ENCODE peak calls at places on chromosomes 2 and 18, in six cellular contexts. One of them, this sample, is unnamed.

GRCh38 chr18:286515-287310 is 18.9 kb upstream of the THOC1 start:
- DNase-seq in endothelial cell: no peak
- DNase-seq in GM06990: no peak
- DNase-seq in GDM1: no peak
- DNase-seq in activated CD8-positive, alpha-beta T cell treated with anti-CD3 and anti-CD28 coated beads for 36 hours: no peak
- DNase-seq in globus pallidus: peak
- DNase-seq in this sample: peak

GRCh38 chr2:38190542-38191218 is 114.7 kb upstream of the CYP1B1 start:
- DNase-seq in endothelial cell: no peak
- DNase-seq in globus pallidus: no peak
- DNase-seq in GDM1: no peak
- DNase-seq in activated CD8-positive, alpha-beta T cell treated with anti-CD3 and anti-CD28 coated beads for 36 hours: no peak
- DNase-seq in GM06990: no peak
- DNase-seq in this sample: no peak

GRCh38 chr2:164692114-164692513 is 70.8 kb upstream of the GRB14 start:
- DNase-seq in GM06990: no peak
- DNase-seq in endothelial cell: no peak
- DNase-seq in activated CD8-positive, alpha-beta T cell treated with anti-CD3 and anti-CD28 coated beads for 36 hours: no peak
- DNase-seq in globus pallidus: no peak
- DNase-seq in GDM1: no peak
- DNase-seq in this sample: no peak

GRCh38 chr2:161796192-161796591 is 172.0 kb downstream of the SLC4A10 start:
- DNase-seq in GDM1: no peak
- DNase-seq in globus pallidus: peak
- DNase-seq in endothelial cell: no peak
- DNase-seq in GM06990: no peak
- DNase-seq in activated CD8-positive, alpha-beta T cell treated with anti-CD3 and anti-CD28 coated beads for 36 hours: no peak
- DNase-seq in this sample: no peak

GRCh38 chr18:25594351-25594750 is 242.4 kb upstream of the ZNF521 start:
- DNase-seq in GDM1: no peak
- DNase-seq in globus pallidus: no peak
- DNase-seq in endothelial cell: no peak
- DNase-seq in GM06990: no peak
- DNase-seq in activated CD8-positive, alpha-beta T cell treated with anti-CD3 and anti-CD28 coated beads for 36 hours: no peak
- DNase-seq in this sample: no peak

GRCh38 chr2:63976125-63976510 is 43.1 kb downstream of the VPS54 start:
- DNase-seq in GDM1: no peak
- DNase-seq in globus pallidus: no peak
- DNase-seq in activated CD8-positive, alpha-beta T cell treated with anti-CD3 and anti-CD28 coated beads for 36 hours: no peak
- DNase-seq in endothelial cell: no peak
- DNase-seq in GM06990: no peak
- DNase-seq in this sample: no peak

GRCh38 chr2:239978381-239978780 is 46.8 kb downstream of the NDUFA10 start:
- DNase-seq in GDM1: no peak
- DNase-seq in GM06990: no peak
- DNase-seq in globus pallidus: no peak
- DNase-seq in activated CD8-positive, alpha-beta T cell treated with anti-CD3 and anti-CD28 coated beads for 36 hours: no peak
- DNase-seq in endothelial cell: no peak
- DNase-seq in this sample: no peak

GRCh38 chr2:28163028-28163427 is 229.6 kb upstream of the FOSL2 start:
- DNase-seq in globus pallidus: no peak
- DNase-seq in endothelial cell: no peak
- DNase-seq in GDM1: no peak
- DNase-seq in GM06990: no peak
- DNase-seq in activated CD8-positive, alpha-beta T cell treated with anti-CD3 and anti-CD28 coated beads for 36 hours: no peak
- DNase-seq in this sample: no peak

GRCh38 chr2:82994186-82994585 is 1464.9 kb downstream of the SUCLG1 start:
- DNase-seq in endothelial cell: no peak
- DNase-seq in GDM1: no peak
- DNase-seq in activated CD8-positive, alpha-beta T cell treated with anti-CD3 and anti-CD28 coated beads for 36 hours: no peak
- DNase-seq in GM06990: no peak
- DNase-seq in globus pallidus: no peak
- DNase-seq in this sample: no peak

GRCh38 chr2:31235504-31235902 is 1.6 kb downstream of the EHD3 start:
- DNase-seq in globus pallidus: no peak
- DNase-seq in endothelial cell: no peak
- DNase-seq in GM06990: no peak
- DNase-seq in GDM1: no peak
- DNase-seq in activated CD8-positive, alpha-beta T cell treated with anti-CD3 and anti-CD28 coated beads for 36 hours: no peak
- DNase-seq in this sample: no peak

GRCh38 chr18:73381361-73382031 is 513.7 kb upstream of the NETO1 start:
- DNase-seq in endothelial cell: no peak
- DNase-seq in activated CD8-positive, alpha-beta T cell treated with anti-CD3 and anti-CD28 coated beads for 36 hours: no peak
- DNase-seq in GM06990: no peak
- DNase-seq in GDM1: no peak
- DNase-seq in globus pallidus: no peak
- DNase-seq in this sample: no peak

GRCh38 chr2:14621874-14622273 is 10.6 kb upstream of the LRATD1 start:
- DNase-seq in GM06990: no peak
- DNase-seq in GDM1: no peak
- DNase-seq in activated CD8-positive, alpha-beta T cell treated with anti-CD3 and anti-CD28 coated beads for 36 hours: no peak
- DNase-seq in endothelial cell: no peak
- DNase-seq in globus pallidus: no peak
- DNase-seq in this sample: no peak

GRCh38 chr2:26018184-26018716 is 15.6 kb upstream of the RAB10 start:
- DNase-seq in activated CD8-positive, alpha-beta T cell treated with anti-CD3 and anti-CD28 coated beads for 36 hours: peak
- DNase-seq in endothelial cell: no peak
- DNase-seq in globus pallidus: no peak
- DNase-seq in GM06990: no peak
- DNase-seq in GDM1: no peak
- DNase-seq in this sample: peak

GRCh38 chr18:59293317-59293716 is 20.1 kb upstream of the RAX start:
- DNase-seq in globus pallidus: no peak
- DNase-seq in GDM1: no peak
- DNase-seq in GM06990: no peak
- DNase-seq in activated CD8-positive, alpha-beta T cell treated with anti-CD3 and anti-CD28 coated beads for 36 hours: no peak
- DNase-seq in endothelial cell: no peak
- DNase-seq in this sample: no peak

GRCh38 chr2:6452702-6453481 is 412.8 kb downstream of the CMPK2 start:
- DNase-seq in globus pallidus: no peak
- DNase-seq in GM06990: no peak
- DNase-seq in activated CD8-positive, alpha-beta T cell treated with anti-CD3 and anti-CD28 coated beads for 36 hours: no peak
- DNase-seq in GDM1: no peak
- DNase-seq in endothelial cell: no peak
- DNase-seq in this sample: no peak

GRCh38 chr18:3037423-3037915 is 24.5 kb upstream of the LPIN2 start:
- DNase-seq in GDM1: no peak
- DNase-seq in endothelial cell: no peak
- DNase-seq in GM06990: peak
- DNase-seq in globus pallidus: no peak
- DNase-seq in activated CD8-positive, alpha-beta T cell treated with anti-CD3 and anti-CD28 coated beads for 36 hours: peak
- DNase-seq in this sample: peak

GRCh38 chr2:33158482-33159003 is 211.8 kb downstream of the LTBP1 start:
- DNase-seq in GM06990: no peak
- DNase-seq in activated CD8-positive, alpha-beta T cell treated with anti-CD3 and anti-CD28 coated beads for 36 hours: no peak
- DNase-seq in GDM1: no peak
- DNase-seq in globus pallidus: no peak
- DNase-seq in endothelial cell: no peak
- DNase-seq in this sample: no peak

GRCh38 chr2:33477473-33478468 is 1.3 kb downstream of the RASGRP3 start:
- DNase-seq in endothelial cell: no peak
- DNase-seq in GDM1: peak
- DNase-seq in GM06990: no peak
- DNase-seq in activated CD8-positive, alpha-beta T cell treated with anti-CD3 and anti-CD28 coated beads for 36 hours: no peak
- DNase-seq in globus pallidus: peak
- DNase-seq in this sample: no peak

GRCh38 chr2:82837588-82838304 is 1621.3 kb downstream of the SUCLG1 start:
- DNase-seq in GM06990: no peak
- DNase-seq in activated CD8-positive, alpha-beta T cell treated with anti-CD3 and anti-CD28 coated beads for 36 hours: no peak
- DNase-seq in globus pallidus: no peak
- DNase-seq in GDM1: no peak
- DNase-seq in endothelial cell: no peak
- DNase-seq in this sample: no peak

GRCh38 chr2:73176881-73177644 is 25.3 kb upstream of the NOTO start:
- DNase-seq in GDM1: peak
- DNase-seq in globus pallidus: peak
- DNase-seq in activated CD8-positive, alpha-beta T cell treated with anti-CD3 and anti-CD28 coated beads for 36 hours: peak
- DNase-seq in GM06990: peak
- DNase-seq in endothelial cell: peak
- DNase-seq in this sample: peak

GRCh38 chr2:160869411-160869810 is 290.8 kb upstream of the TANK start:
- DNase-seq in GM06990: no peak
- DNase-seq in globus pallidus: no peak
- DNase-seq in endothelial cell: no peak
- DNase-seq in activated CD8-positive, alpha-beta T cell treated with anti-CD3 and anti-CD28 coated beads for 36 hours: no peak
- DNase-seq in GDM1: no peak
- DNase-seq in this sample: no peak

GRCh38 chr2:41706261-41706660 is 341.6 kb upstream of the PKDCC start:
- DNase-seq in globus pallidus: no peak
- DNase-seq in GM06990: no peak
- DNase-seq in endothelial cell: no peak
- DNase-seq in activated CD8-positive, alpha-beta T cell treated with anti-CD3 and anti-CD28 coated beads for 36 hours: no peak
- DNase-seq in GDM1: no peak
- DNase-seq in this sample: no peak

GRCh38 chr2:235052514-235053354 is 100.9 kb downstream of the SH3BP4 start:
- DNase-seq in GM06990: no peak
- DNase-seq in activated CD8-positive, alpha-beta T cell treated with anti-CD3 and anti-CD28 coated beads for 36 hours: no peak
- DNase-seq in GDM1: no peak
- DNase-seq in endothelial cell: no peak
- DNase-seq in globus pallidus: no peak
- DNase-seq in this sample: no peak

GRCh38 chr18:21857871-21858270 is 117.3 kb downstream of the MIB1 start:
- DNase-seq in globus pallidus: no peak
- DNase-seq in endothelial cell: no peak
- DNase-seq in activated CD8-positive, alpha-beta T cell treated with anti-CD3 and anti-CD28 coated beads for 36 hours: no peak
- DNase-seq in GDM1: no peak
- DNase-seq in GM06990: peak
- DNase-seq in this sample: no peak

GRCh38 chr2:193276560-193276959 is 1081.8 kb upstream of the TMEFF2 start:
- DNase-seq in GM06990: peak
- DNase-seq in endothelial cell: no peak
- DNase-seq in activated CD8-positive, alpha-beta T cell treated with anti-CD3 and anti-CD28 coated beads for 36 hours: no peak
- DNase-seq in GDM1: no peak
- DNase-seq in globus pallidus: no peak
- DNase-seq in this sample: no peak

GRCh38 chr2:129796801-129797488 is 182.5 kb upstream of the RAB6C start:
- DNase-seq in GDM1: no peak
- DNase-seq in activated CD8-positive, alpha-beta T cell treated with anti-CD3 and anti-CD28 coated beads for 36 hours: no peak
- DNase-seq in endothelial cell: no peak
- DNase-seq in globus pallidus: no peak
- DNase-seq in GM06990: no peak
- DNase-seq in this sample: no peak